ENCODE peak calls at places on chromosomes 16 and 17, in four cellular contexts. T, G, M and D are unnamed samples. For H3K9me3, the result is how much of the 10 kb centered on the place peaks cover.

GRCh38 chr17:3773511-3773910 is 27.5 kb downstream of the ITGAE start:
- DNase-seq in T (no peak), G (no peak), M (no peak), D (no peak)

GRCh38 chr16:21100447-21100846 is 50.2 kb downstream of the DNAH3 start:
- DNase-seq in T (no peak), G (peak), M (no peak), D (no peak)

GRCh38 chr17:68821860-68822693 is 133.1 kb downstream of the ABCA8 start:
- DNase-seq in T (no peak), G (peak), M (no peak), D (no peak)

GRCh38 chr17:34257299-34257985 is 2.4 kb downstream of the CCL2 start:
- DNase-seq in T (no peak), G (no peak), M (no peak), D (no peak)

GRCh38 chr16:66580605-66581209 is 1.4 kb downstream of the CMTM2 start:
- DNase-seq in T (no peak), G (no peak), M (no peak), D (no peak)

GRCh38 chr17:522912-523311 is 170.3 kb upstream of the RPH3AL start:
- DNase-seq in T (no peak), G (no peak), M (no peak), D (no peak)

GRCh38 chr16:2981177-2981898 is 1.1 kb upstream of the PKMYT1 start:
- DNase-seq in T (no peak), G (no peak), M (no peak), D (no peak)

GRCh38 chr17:75843577-75844529 is at the start of gene UNC13D:
- DNase-seq in T (peak), G (no peak), M (no peak), D (peak)

GRCh38 chr17:16820161-16820877 is 130.3 kb downstream of the CCDC144A start:
- DNase-seq in T (peak), G (no peak), M (no peak), D (no peak)

GRCh38 chr17:61409301-61410099 is 9.9 kb downstream of the TBX2 start:
- DNase-seq in T (peak), G (peak), M (no peak), D (peak)

GRCh38 chr16:70730016-70730415 is 44.2 kb upstream of the MTSS2 start:
- DNase-seq in T (no peak), G (no peak), M (no peak), D (no peak)

GRCh38 chr17:43402078-43402477 is 3.3 kb downstream of the ARL4D start:
- DNase-seq in T (no peak), G (no peak), M (no peak), D (no peak)

GRCh38 chr16:2816751-2817495 is at the start of gene PRSS21:
- DNase-seq in T (no peak), G (no peak), M (no peak), D (no peak)

GRCh38 chr16:81786321-81786720 is 7.2 kb downstream of the PLCG2 start:
- DNase-seq in T (no peak), G (no peak), M (no peak), D (no peak)

GRCh38 chr16:84229421-84229820 is 10.4 kb downstream of the KCNG4 start:
- DNase-seq in T (no peak), G (no peak), M (no peak), D (no peak)

GRCh38 chr16:82938108-82938507 is 311.3 kb downstream of the CDH13 start:
- DNase-seq in T (no peak), G (no peak), M (no peak), D (no peak)

GRCh38 chr17:29042679-29043538 is at the start of gene PIPOX:
- DNase-seq in T (peak), G (no peak), M (no peak), D (no peak)

GRCh38 chr16:2468142-2468724 is 2.9 kb upstream of the NTN3 start:
- DNase-seq in T (no peak), G (no peak), M (no peak), D (no peak)

GRCh38 chr17:16477255-16477654 is 14.7 kb downstream of the LRRC75A start:
- DNase-seq in T (peak), G (peak), M (peak), D (no peak)

GRCh38 chr16:30637952-30638351 is 12.8 kb upstream of the PRR14 start:
- DNase-seq in T (no peak), G (peak), M (no peak), D (no peak)

GRCh38 chr17:49216953-49217650 is 6.6 kb downstream of the ABI3 start:
- DNase-seq in T (peak), G (no peak), M (peak), D (no peak)

GRCh38 chr16:27169511-27170071 is 33.7 kb upstream of the KDM8 start:
- DNase-seq in T (peak), G (no peak), M (no peak), D (peak)

GRCh38 chr17:27424941-27425340 is 31.3 kb upstream of the KSR1 start:
- DNase-seq in T (no peak), G (no peak), M (no peak), D (no peak)

GRCh38 chr17:76515291-76515949 is 14.2 kb upstream of the RHBDF2 start:
- DNase-seq in T (peak), G (no peak), M (peak), D (peak)

GRCh38 chr16:4330277-4330882 is 14.5 kb downstream of the GLIS2 start:
- DNase-seq in T (peak), G (no peak), M (peak), D (peak)

GRCh38 chr17:28276011-28276410 is 43.0 kb upstream of the TMEM97 start:
- DNase-seq in T (no peak), G (no peak), M (no peak), D (no peak)

GRCh38 chr17:48194097-48194550 is 86.6 kb downstream of the SNX11 start:
- DNase-seq in T (no peak), G (peak), M (no peak), D (no peak)

GRCh38 chr17:5128905-5129535 is 13.2 kb downstream of the USP6 start:
- DNase-seq in T (no peak), G (no peak), M (no peak), D (no peak)

GRCh38 chr17:14103821-14104220 is 34.5 kb downstream of the COX10 start:
- DNase-seq in T (no peak), G (no peak), M (no peak), D (no peak)

GRCh38 chr16:78353610-78354009 is 254.2 kb downstream of the WWOX start:
- DNase-seq in T (no peak), G (no peak), M (no peak), D (no peak)

GRCh38 chr16:74836111-74836671 is 61.6 kb upstream of the FA2H start:
- DNase-seq in T (no peak), G (no peak), M (no peak), D (no peak)

GRCh38 chr17:81341347-81342061 is 46.4 kb upstream of the SLC38A10 start:
- DNase-seq in T (no peak), G (no peak), M (no peak), D (no peak)

GRCh38 chr17:33932996-33933395 is 322.1 kb upstream of the CCL2 start:
- DNase-seq in T (no peak), G (no peak), M (no peak), D (no peak)

GRCh38 chr16:84103678-84104077 is 13.1 kb downstream of the MBTPS1 start:
- DNase-seq in T (no peak), G (no peak), M (no peak), D (no peak)

GRCh38 chr17:51050291-51051033 is 70.2 kb downstream of the SPAG9 start:
- DNase-seq in T (no peak), G (no peak), M (no peak), D (no peak)

GRCh38 chr16:4691666-4692412 is 1.5 kb upstream of the NUDT16L1 start:
- DNase-seq in T (no peak), G (no peak), M (no peak), D (no peak)

GRCh38 chr16:85675528-85675927 is 13.2 kb downstream of the GINS2 start:
- DNase-seq in T (no peak), G (no peak), M (no peak), D (no peak)

GRCh38 chr16:52469775-52470174 is 77.2 kb downstream of the TOX3 start:
- DNase-seq in T (no peak), G (no peak), M (no peak), D (no peak)

GRCh38 chr17:2331303-2331702 is 5.0 kb downstream of the TSR1 start:
- DNase-seq in T (no peak), G (no peak), M (no peak), D (no peak)

DNA sequence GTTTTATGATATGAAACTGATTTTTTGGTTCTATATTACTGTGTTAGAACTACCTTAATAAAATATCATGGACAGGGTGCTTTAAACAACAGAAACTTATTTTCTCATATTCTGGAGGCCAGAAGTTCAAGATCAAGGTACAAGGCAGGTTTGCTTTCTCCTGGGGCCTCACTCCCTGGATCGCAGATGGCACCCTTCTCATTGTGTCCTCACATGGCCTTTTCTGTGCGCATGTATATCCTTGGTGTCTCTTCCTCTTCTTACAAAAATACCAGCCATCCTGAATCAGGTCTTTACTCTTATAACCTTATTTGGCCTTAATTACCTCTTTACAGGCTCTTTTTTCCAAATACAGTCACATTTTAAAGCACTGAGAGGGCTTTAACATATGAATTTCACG is 906.1 kb downstream of the CDH11 start:
- DNase-seq in T (no peak), G (no peak), M (no peak), D (no peak)
- H3K9me3 ChIP-seq in T (under half), G (under half), M (under half), D (under half)

DNA sequence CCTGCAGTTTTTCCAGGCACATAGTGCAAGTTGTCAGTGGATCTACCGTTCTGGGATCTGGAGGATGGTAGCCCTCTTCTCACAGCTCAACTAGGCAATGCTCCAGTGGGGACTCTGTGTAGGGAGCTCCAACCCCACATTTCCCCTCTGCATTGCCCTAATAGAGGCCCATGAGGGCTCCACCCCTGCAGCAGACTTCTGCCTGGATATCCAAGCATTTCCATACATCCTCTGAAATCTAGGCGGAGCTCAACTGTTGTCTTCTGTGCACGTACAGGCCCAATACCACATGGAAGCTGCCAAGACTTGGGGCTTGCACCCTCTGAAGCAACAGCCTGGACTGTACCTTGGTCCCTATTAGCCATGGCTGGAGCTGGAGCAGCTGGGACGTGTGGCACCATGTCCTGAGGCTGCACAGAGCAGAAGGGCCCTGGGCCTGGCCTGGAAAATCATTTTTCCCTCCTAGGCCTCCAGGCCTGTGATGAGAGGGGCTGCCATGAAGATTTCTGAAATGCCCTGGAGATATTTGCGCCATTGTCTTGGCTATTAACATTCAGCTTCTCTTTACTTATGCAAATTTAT is 10.9 kb upstream of the MILR1 start:
- DNase-seq in T (no peak), G (no peak), M (no peak), D (no peak)
- H3K9me3 ChIP-seq in T (under half), G (under half), M (under half), D (under half)

DNA sequence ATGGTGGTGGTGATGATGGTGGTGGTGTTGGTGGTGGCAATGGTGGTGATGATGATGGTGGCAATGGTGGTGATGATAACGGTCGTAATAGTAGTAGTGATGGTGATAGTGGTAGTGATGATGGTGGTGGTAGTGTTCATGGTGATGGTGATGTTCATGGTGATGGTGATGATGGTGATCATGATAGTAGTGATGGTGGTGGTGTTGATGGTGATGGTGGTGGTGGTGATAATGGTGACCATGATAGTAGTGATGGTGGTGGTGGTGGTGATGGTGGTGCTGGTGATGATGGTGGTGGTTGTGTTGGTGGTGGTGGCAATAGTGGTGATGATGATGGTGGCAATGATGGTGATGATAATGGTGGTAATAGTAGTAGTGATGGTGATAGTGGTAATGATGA is 68.0 kb downstream of the SOX9 start:
- DNase-seq in T (no peak), G (no peak), M (no peak), D (no peak)
- H3K9me3 ChIP-seq in T (under half), G (under half), M (under half), D (under half)

DNA sequence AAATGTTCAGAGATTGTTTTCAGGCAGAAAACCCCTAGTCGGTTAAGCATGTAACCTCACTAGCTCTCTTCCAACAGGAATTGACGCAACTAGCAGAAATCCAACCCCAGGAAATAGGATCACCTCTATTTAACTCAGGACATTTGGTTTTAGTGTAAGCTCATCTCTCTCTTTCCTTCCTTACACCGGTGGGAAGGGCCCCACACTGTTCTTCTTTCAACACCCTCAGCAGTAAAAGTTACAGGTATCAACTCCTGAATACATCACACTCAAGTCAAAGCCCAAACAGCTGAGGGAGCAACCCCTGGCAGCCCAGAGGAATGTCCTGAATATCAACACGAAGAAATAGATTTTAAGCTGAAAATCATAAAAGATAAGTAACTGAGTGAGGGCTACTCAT is 191.2 kb upstream of the KIF2B start:
- DNase-seq in T (no peak), G (no peak), M (no peak), D (no peak)
- H3K9me3 ChIP-seq in T (under half), G (under half), M (under half), D (under half)

DNA sequence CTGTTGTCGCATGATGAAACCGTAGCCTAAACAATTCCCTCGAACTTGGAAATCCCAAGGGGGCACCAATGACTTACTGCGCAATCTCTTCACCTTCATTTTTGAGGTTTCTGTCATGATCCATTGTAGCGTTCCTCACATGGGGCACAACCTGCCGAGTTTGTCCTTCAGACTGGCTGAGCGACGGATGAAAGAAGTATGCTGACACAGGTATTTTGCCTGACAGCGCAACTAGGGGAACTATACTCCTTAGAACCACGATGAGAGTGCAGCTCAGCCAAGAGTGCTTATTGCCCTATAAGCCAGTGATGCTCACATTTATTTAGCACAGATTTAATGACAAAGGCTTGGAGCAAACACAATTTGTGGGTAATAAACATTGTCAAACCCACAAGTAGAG is 106.3 kb upstream of the ZNF267 start:
- DNase-seq in T (no peak), G (no peak), M (no peak), D (no peak)
- H3K9me3 ChIP-seq in T (half or more), G (under half), M (half or more), D (under half)